ENCODE peak calls at places on chromosomes 1 and 21, in eight cellular contexts. One of them, this sample, is unnamed.

GRCh38 chr1:163267962-163268361 is 53.8 kb upstream of the NUF2 start:
- DNase-seq in COR-L47: no peak
- DNase-seq in left lung: no peak
- DNase-seq in GM13977: no peak
- DNase-seq in neuronal stem cell: no peak
- DNase-seq in GDM1: no peak
- DNase-seq in AG20443: no peak
- DNase-seq in NCI-H510A treated with DMSO at 0.1 percent for 48 hours: no peak
- DNase-seq in this sample: no peak

GRCh38 chr1:10687782-10688408 is 108.6 kb downstream of the CASZ1 start:
- DNase-seq in COR-L47: no peak
- DNase-seq in left lung: no peak
- DNase-seq in GM13977: no peak
- DNase-seq in neuronal stem cell: no peak
- DNase-seq in GDM1: no peak
- DNase-seq in AG20443: no peak
- DNase-seq in NCI-H510A treated with DMSO at 0.1 percent for 48 hours: no peak
- DNase-seq in this sample: no peak

GRCh38 chr1:84019217-84019616 is 20.3 kb upstream of the TTLL7 start:
- DNase-seq in COR-L47: no peak
- DNase-seq in left lung: no peak
- DNase-seq in GM13977: no peak
- DNase-seq in neuronal stem cell: no peak
- DNase-seq in GDM1: no peak
- DNase-seq in AG20443: no peak
- DNase-seq in NCI-H510A treated with DMSO at 0.1 percent for 48 hours: no peak
- DNase-seq in this sample: no peak

GRCh38 chr1:116847688-116848531 is 61.8 kb upstream of the PTGFRN start:
- DNase-seq in COR-L47: no peak
- DNase-seq in left lung: no peak
- DNase-seq in GM13977: peak
- DNase-seq in neuronal stem cell: no peak
- DNase-seq in GDM1: no peak
- DNase-seq in AG20443: peak
- DNase-seq in NCI-H510A treated with DMSO at 0.1 percent for 48 hours: no peak
- DNase-seq in this sample: no peak

GRCh38 chr1:103447471-103447870 is 78.0 kb upstream of the RNPC3 start:
- DNase-seq in COR-L47: no peak
- DNase-seq in left lung: no peak
- DNase-seq in GM13977: no peak
- DNase-seq in neuronal stem cell: no peak
- DNase-seq in GDM1: no peak
- DNase-seq in AG20443: no peak
- DNase-seq in NCI-H510A treated with DMSO at 0.1 percent for 48 hours: no peak
- DNase-seq in this sample: no peak

GRCh38 chr1:10973552-10973951 is 38.9 kb upstream of the TARDBP start:
- DNase-seq in COR-L47: no peak
- DNase-seq in left lung: peak
- DNase-seq in GM13977: no peak
- DNase-seq in neuronal stem cell: no peak
- DNase-seq in GDM1: no peak
- DNase-seq in AG20443: peak
- DNase-seq in NCI-H510A treated with DMSO at 0.1 percent for 48 hours: peak
- DNase-seq in this sample: no peak

GRCh38 chr1:99580451-99580850 is 65.5 kb upstream of the PALMD start:
- DNase-seq in COR-L47: no peak
- DNase-seq in left lung: no peak
- DNase-seq in GM13977: no peak
- DNase-seq in neuronal stem cell: no peak
- DNase-seq in GDM1: no peak
- DNase-seq in AG20443: peak
- DNase-seq in NCI-H510A treated with DMSO at 0.1 percent for 48 hours: no peak
- DNase-seq in this sample: no peak

GRCh38 chr21:27590271-27590670 is 623.4 kb upstream of the ADAMTS5 start:
- DNase-seq in COR-L47: no peak
- DNase-seq in left lung: no peak
- DNase-seq in GM13977: no peak
- DNase-seq in neuronal stem cell: no peak
- DNase-seq in GDM1: no peak
- DNase-seq in AG20443: peak
- DNase-seq in NCI-H510A treated with DMSO at 0.1 percent for 48 hours: no peak
- DNase-seq in this sample: no peak

GRCh38 chr1:193472838-193473398 is 286.5 kb upstream of the B3GALT2 start:
- DNase-seq in COR-L47: no peak
- DNase-seq in left lung: no peak
- DNase-seq in GM13977: no peak
- DNase-seq in neuronal stem cell: no peak
- DNase-seq in GDM1: no peak
- DNase-seq in AG20443: no peak
- DNase-seq in NCI-H510A treated with DMSO at 0.1 percent for 48 hours: no peak
- DNase-seq in this sample: no peak

GRCh38 chr1:180946056-180946455 is 33.4 kb downstream of the KIAA1614 start:
- DNase-seq in COR-L47: no peak
- DNase-seq in left lung: no peak
- DNase-seq in GM13977: no peak
- DNase-seq in neuronal stem cell: no peak
- DNase-seq in GDM1: no peak
- DNase-seq in AG20443: no peak
- DNase-seq in NCI-H510A treated with DMSO at 0.1 percent for 48 hours: no peak
- DNase-seq in this sample: no peak

GRCh38 chr1:174974711-174975111 is 25.0 kb upstream of the CACYBP start:
- DNase-seq in COR-L47: no peak
- DNase-seq in left lung: peak
- DNase-seq in GM13977: no peak
- DNase-seq in neuronal stem cell: no peak
- DNase-seq in GDM1: no peak
- DNase-seq in AG20443: no peak
- DNase-seq in NCI-H510A treated with DMSO at 0.1 percent for 48 hours: no peak
- DNase-seq in this sample: no peak

GRCh38 chr1:115332813-115333608 is 5.0 kb downstream of the NGF start:
- DNase-seq in COR-L47: no peak
- DNase-seq in left lung: no peak
- DNase-seq in GM13977: no peak
- DNase-seq in neuronal stem cell: no peak
- DNase-seq in GDM1: no peak
- DNase-seq in AG20443: peak
- DNase-seq in NCI-H510A treated with DMSO at 0.1 percent for 48 hours: no peak
- DNase-seq in this sample: no peak

GRCh38 chr1:232221790-232222499 is 408.0 kb downstream of the SIPA1L2 start:
- DNase-seq in COR-L47: no peak
- DNase-seq in left lung: no peak
- DNase-seq in GM13977: no peak
- DNase-seq in neuronal stem cell: no peak
- DNase-seq in GDM1: no peak
- DNase-seq in AG20443: no peak
- DNase-seq in NCI-H510A treated with DMSO at 0.1 percent for 48 hours: no peak
- DNase-seq in this sample: no peak

GRCh38 chr1:94772230-94772641 is 47.9 kb upstream of the SLC44A3 start:
- DNase-seq in COR-L47: no peak
- DNase-seq in left lung: peak
- DNase-seq in GM13977: no peak
- DNase-seq in neuronal stem cell: no peak
- DNase-seq in GDM1: no peak
- DNase-seq in AG20443: no peak
- DNase-seq in NCI-H510A treated with DMSO at 0.1 percent for 48 hours: peak
- DNase-seq in this sample: no peak

GRCh38 chr1:78340006-78340405 is 150.8 kb upstream of the PTGFR start:
- DNase-seq in COR-L47: no peak
- DNase-seq in left lung: no peak
- DNase-seq in GM13977: no peak
- DNase-seq in neuronal stem cell: no peak
- DNase-seq in GDM1: no peak
- DNase-seq in AG20443: peak
- DNase-seq in NCI-H510A treated with DMSO at 0.1 percent for 48 hours: no peak
- DNase-seq in this sample: no peak

GRCh38 chr1:222777977-222778376 is 36.9 kb upstream of the DISP1 start:
- DNase-seq in COR-L47: peak
- DNase-seq in left lung: no peak
- DNase-seq in GM13977: no peak
- DNase-seq in neuronal stem cell: no peak
- DNase-seq in GDM1: no peak
- DNase-seq in AG20443: no peak
- DNase-seq in NCI-H510A treated with DMSO at 0.1 percent for 48 hours: peak
- DNase-seq in this sample: no peak

GRCh38 chr1:151837841-151838490 is 1.7 kb downstream of the C2CD4D start:
- DNase-seq in COR-L47: no peak
- DNase-seq in left lung: peak
- DNase-seq in GM13977: peak
- DNase-seq in neuronal stem cell: no peak
- DNase-seq in GDM1: no peak
- DNase-seq in AG20443: peak
- DNase-seq in NCI-H510A treated with DMSO at 0.1 percent for 48 hours: no peak
- DNase-seq in this sample: peak

GRCh38 chr1:44322367-44322766 is 32.7 kb downstream of the ERI3 start:
- DNase-seq in COR-L47: no peak
- DNase-seq in left lung: no peak
- DNase-seq in GM13977: no peak
- DNase-seq in neuronal stem cell: no peak
- DNase-seq in GDM1: no peak
- DNase-seq in AG20443: no peak
- DNase-seq in NCI-H510A treated with DMSO at 0.1 percent for 48 hours: no peak
- DNase-seq in this sample: no peak

GRCh38 chr1:186183219-186183618 is 191.8 kb downstream of the TPR start:
- DNase-seq in COR-L47: no peak
- DNase-seq in left lung: no peak
- DNase-seq in GM13977: no peak
- DNase-seq in neuronal stem cell: no peak
- DNase-seq in GDM1: no peak
- DNase-seq in AG20443: peak
- DNase-seq in NCI-H510A treated with DMSO at 0.1 percent for 48 hours: no peak
- DNase-seq in this sample: no peak

GRCh38 chr1:17624540-17625256 is 85.2 kb downstream of the ARHGEF10L start:
- DNase-seq in COR-L47: no peak
- DNase-seq in left lung: no peak
- DNase-seq in GM13977: no peak
- DNase-seq in neuronal stem cell: no peak
- DNase-seq in GDM1: no peak
- DNase-seq in AG20443: peak
- DNase-seq in NCI-H510A treated with DMSO at 0.1 percent for 48 hours: no peak
- DNase-seq in this sample: no peak

GRCh38 chr21:17823846-17824245 is 4.7 kb upstream of the C21orf91 start:
- DNase-seq in COR-L47: no peak
- DNase-seq in left lung: no peak
- DNase-seq in GM13977: no peak
- DNase-seq in neuronal stem cell: no peak
- DNase-seq in GDM1: no peak
- DNase-seq in AG20443: no peak
- DNase-seq in NCI-H510A treated with DMSO at 0.1 percent for 48 hours: no peak
- DNase-seq in this sample: no peak

GRCh38 chr1:25193151-25193742 is 39.1 kb downstream of the SYF2 start:
- DNase-seq in COR-L47: no peak
- DNase-seq in left lung: no peak
- DNase-seq in GM13977: no peak
- DNase-seq in neuronal stem cell: no peak
- DNase-seq in GDM1: no peak
- DNase-seq in AG20443: no peak
- DNase-seq in NCI-H510A treated with DMSO at 0.1 percent for 48 hours: no peak
- DNase-seq in this sample: no peak

GRCh38 chr1:85734961-85735360 is 26.7 kb upstream of the ZNHIT6 start:
- DNase-seq in COR-L47: no peak
- DNase-seq in left lung: no peak
- DNase-seq in GM13977: no peak
- DNase-seq in neuronal stem cell: no peak
- DNase-seq in GDM1: no peak
- DNase-seq in AG20443: no peak
- DNase-seq in NCI-H510A treated with DMSO at 0.1 percent for 48 hours: no peak
- DNase-seq in this sample: no peak

GRCh38 chr1:66168467-66168887 is 365.5 kb upstream of the SGIP1 start:
- DNase-seq in COR-L47: no peak
- DNase-seq in left lung: no peak
- DNase-seq in GM13977: no peak
- DNase-seq in neuronal stem cell: no peak
- DNase-seq in GDM1: no peak
- DNase-seq in AG20443: peak
- DNase-seq in NCI-H510A treated with DMSO at 0.1 percent for 48 hours: no peak
- DNase-seq in this sample: no peak

GRCh38 chr1:232463226-232463625 is 166.7 kb downstream of the SIPA1L2 start:
- DNase-seq in COR-L47: no peak
- DNase-seq in left lung: no peak
- DNase-seq in GM13977: no peak
- DNase-seq in neuronal stem cell: no peak
- DNase-seq in GDM1: no peak
- DNase-seq in AG20443: no peak
- DNase-seq in NCI-H510A treated with DMSO at 0.1 percent for 48 hours: no peak
- DNase-seq in this sample: no peak

GRCh38 chr1:185075476-185075875 is 30.1 kb downstream of the RNF2 start:
- DNase-seq in COR-L47: no peak
- DNase-seq in left lung: no peak
- DNase-seq in GM13977: no peak
- DNase-seq in neuronal stem cell: no peak
- DNase-seq in GDM1: no peak
- DNase-seq in AG20443: no peak
- DNase-seq in NCI-H510A treated with DMSO at 0.1 percent for 48 hours: no peak
- DNase-seq in this sample: no peak

GRCh38 chr1:92790081-92790480 is 5.2 kb upstream of the EVI5 start:
- DNase-seq in COR-L47: no peak
- DNase-seq in left lung: no peak
- DNase-seq in GM13977: no peak
- DNase-seq in neuronal stem cell: no peak
- DNase-seq in GDM1: no peak
- DNase-seq in AG20443: no peak
- DNase-seq in NCI-H510A treated with DMSO at 0.1 percent for 48 hours: no peak
- DNase-seq in this sample: no peak

GRCh38 chr1:15304708-15305326 is 57.8 kb downstream of the FHAD1 start:
- DNase-seq in COR-L47: peak
- DNase-seq in left lung: peak
- DNase-seq in GM13977: peak
- DNase-seq in neuronal stem cell: peak
- DNase-seq in GDM1: peak
- DNase-seq in AG20443: peak
- DNase-seq in NCI-H510A treated with DMSO at 0.1 percent for 48 hours: peak
- DNase-seq in this sample: no peak

GRCh38 chr1:64440423-64440822 is 29.5 kb upstream of the CACHD1 start:
- DNase-seq in COR-L47: no peak
- DNase-seq in left lung: no peak
- DNase-seq in GM13977: no peak
- DNase-seq in neuronal stem cell: no peak
- DNase-seq in GDM1: no peak
- DNase-seq in AG20443: no peak
- DNase-seq in NCI-H510A treated with DMSO at 0.1 percent for 48 hours: no peak
- DNase-seq in this sample: no peak

This sample was measured in activated gamma-delta T cell.